ENCODE peak calls at places on chromosomes 3 and 15, in ten cellular contexts. K is GM12864, E is transverse colon, Y is Panc1, S is heart right ventricle, O is cardiac fibroblast, X is left lung, F is vagina, A is IMR-90, W is ovary. R is an unnamed sample.

GRCh38 chr3:122458992-122459391 is 43.1 kb upstream of the WDR5B start:
- DNase-seq in S (no peak), E (no peak), K (no peak), W (no peak), Y (no peak), A (peak), F (no peak), X (no peak), O (peak), R (peak)

GRCh38 chr15:65289261-65289854 is 2.7 kb upstream of the PARP16 start:
- DNase-seq in F (no peak), S (no peak), O (no peak), A (no peak), E (no peak), Y (no peak), W (no peak), K (no peak), X (no peak), R (no peak)

GRCh38 chr15:33737687-33738606 is 230.3 kb upstream of the CHRM5 start:
- DNase-seq in K (no peak), O (peak), E (peak), A (peak), W (no peak), X (no peak), Y (peak), F (no peak), S (no peak), R (peak)

GRCh38 chr15:93384886-93385285 is 295.9 kb upstream of the RGMA start:
- DNase-seq in W (no peak), Y (no peak), A (no peak), O (no peak), X (no peak), K (no peak), F (no peak), E (no peak), S (no peak), R (no peak)

GRCh38 chr3:56684029-56684428 is 964 bp upstream of the TASOR start:
- DNase-seq in W (no peak), S (no peak), A (no peak), F (no peak), O (no peak), K (no peak), Y (no peak), E (no peak), X (no peak), R (no peak)

GRCh38 chr3:129567932-129568331 is 25.0 kb downstream of the H1-8 start:
- DNase-seq in O (no peak), X (no peak), K (no peak), Y (no peak), S (no peak), F (no peak), E (no peak), W (no peak), A (no peak), R (no peak)

GRCh38 chr15:52439470-52439869 is 89.2 kb downstream of the MYO5A start:
- DNase-seq in S (no peak), F (no peak), E (no peak), X (no peak), A (no peak), Y (no peak), O (no peak), W (no peak), K (no peak), R (no peak)

GRCh38 chr15:74843891-74844299 is 939 bp upstream of the ULK3 start:
- DNase-seq in F (no peak), K (no peak), O (no peak), S (no peak), Y (no peak), A (no peak), X (no peak), W (no peak), E (no peak), R (no peak)

GRCh38 chr3:64988188-64988587 is 300.4 kb upstream of the ADAMTS9 start:
- DNase-seq in S (no peak), W (no peak), F (no peak), K (no peak), A (no peak), X (no peak), O (no peak), Y (no peak), E (no peak), R (no peak)

GRCh38 chr15:52620496-52620895 is 51.7 kb upstream of the ARPP19 start:
- DNase-seq in S (no peak), O (no peak), X (no peak), F (no peak), Y (no peak), E (no peak), K (no peak), A (no peak), W (no peak), R (no peak)

GRCh38 chr3:53045107-53045783 is 628 bp downstream of the SFMBT1 start:
- DNase-seq in A (peak), E (peak), S (peak), O (peak), W (peak), F (no peak), Y (no peak), X (peak), K (no peak), R (peak)

GRCh38 chr3:38139652-38140051 is 1.2 kb downstream of the MYD88 start:
- DNase-seq in K (no peak), F (peak), Y (no peak), A (no peak), S (no peak), X (no peak), O (no peak), W (no peak), E (no peak), R (no peak)

GRCh38 chr3:39808467-39809180 is 785 bp upstream of the MYRIP start:
- DNase-seq in E (no peak), S (peak), X (peak), Y (no peak), A (no peak), O (peak), F (no peak), W (peak), K (no peak), R (no peak)

GRCh38 chr3:173618703-173619102 is 221.2 kb downstream of the NLGN1 start:
- DNase-seq in O (no peak), E (no peak), A (no peak), K (no peak), F (no peak), X (no peak), S (peak), Y (no peak), W (no peak), R (no peak)

GRCh38 chr3:56796996-56797395 is 4.8 kb downstream of the ARHGEF3 start:
- DNase-seq in F (no peak), S (no peak), X (no peak), O (no peak), A (no peak), Y (no peak), E (no peak), K (no peak), W (no peak), R (no peak)

GRCh38 chr3:24495334-24495994 is 814 bp upstream of the THRB start:
- DNase-seq in X (peak), K (no peak), O (no peak), S (peak), E (peak), A (no peak), Y (no peak), W (no peak), F (no peak), R (no peak)

GRCh38 chr3:141915016-141915415 is 38.6 kb downstream of the ATP1B3 start:
- DNase-seq in O (no peak), F (no peak), E (no peak), K (no peak), W (no peak), S (no peak), X (no peak), Y (no peak), A (peak), R (no peak)

GRCh38 chr3:134922866-134923265 is 127.8 kb downstream of the EPHB1 start:
- DNase-seq in S (no peak), F (no peak), E (no peak), O (no peak), A (no peak), K (no peak), Y (no peak), X (no peak), W (no peak), R (no peak)

GRCh38 chr3:59540241-59540640 is 490.4 kb upstream of the CFAP20DC start:
- DNase-seq in F (no peak), W (no peak), E (no peak), A (peak), K (no peak), S (no peak), X (no peak), Y (no peak), O (no peak), R (no peak)

GRCh38 chr3:150255416-150255815 is 152.7 kb upstream of the TSC22D2 start:
- DNase-seq in S (peak), K (no peak), F (no peak), X (no peak), O (peak), A (no peak), W (peak), E (no peak), Y (no peak), R (no peak)

DNA sequence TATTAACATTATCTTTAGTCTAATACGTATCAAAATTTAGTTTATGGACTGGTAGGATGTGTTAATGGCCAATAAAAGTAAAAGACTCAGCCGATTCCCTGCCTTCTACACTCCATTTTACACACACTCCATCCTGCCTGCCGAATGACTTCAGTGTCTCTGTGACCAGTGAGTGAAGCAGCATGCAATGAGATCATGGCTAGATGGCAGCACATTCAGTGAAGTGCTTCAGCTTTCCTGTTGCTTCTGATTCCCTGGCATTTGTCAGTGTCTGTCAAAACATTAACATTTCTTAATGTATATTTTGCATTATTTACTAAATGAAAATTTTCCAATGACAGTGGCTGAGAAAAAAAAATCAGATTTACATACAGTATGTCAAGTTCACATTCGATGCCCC is 412.0 kb downstream of the FHIT start:
- DNase-seq in S (no peak), A (no peak), K (no peak), F (no peak), O (no peak), X (no peak), Y (no peak), W (no peak), E (no peak), R (no peak)
- TF ChIP-seq CTCF in S (no peak), A (no peak), K (no peak), F (no peak), O (no peak), X (no peak), Y (no peak), W (no peak), E (no peak), R (no peak)

GRCh38 chr3:49422379-49423248 is at the start of gene AMT:
- DNase-seq in A (peak), X (peak), F (no peak), K (no peak), W (peak), S (peak), O (no peak), Y (no peak), E (peak), R (no peak)
- H3K4me3 ChIP-seq in A (no peak), X (peak), F (no peak), K (no peak), W (peak), S (peak), O (no peak), Y (no peak), E (peak), R (no peak)

GRCh38 chr3:121232309-121233225 is 313.2 kb downstream of the POLQ start:
- DNase-seq in S (no peak), X (no peak), F (no peak), A (no peak), E (no peak), O (no peak), K (no peak), Y (no peak), W (no peak), R (peak)
- TF ChIP-seq CTCF in S (no peak), X (no peak), F (no peak), A (no peak), E (no peak), O (no peak), K (no peak), Y (no peak), W (no peak), R (no peak)

GRCh38 chr3:127150915-127151564 is 41.9 kb upstream of the PRR23E start:
- DNase-seq in Y (no peak), X (no peak), W (no peak), E (no peak), F (no peak), S (no peak), A (no peak), K (no peak), O (no peak), R (no peak)
- H3K4me3 ChIP-seq in Y (no peak), X (no peak), W (no peak), E (no peak), F (no peak), S (no peak), A (no peak), K (no peak), O (no peak), R (no peak)

GRCh38 chr15:98874773-98875172 is 132.8 kb downstream of the PGPEP1L start:
- DNase-seq in K (no peak), O (no peak), S (no peak), X (no peak), E (no peak), Y (no peak), A (no peak), W (peak), F (no peak), R (peak)

GRCh38 chr15:98875309-98875708 is 132.3 kb downstream of the PGPEP1L start:
- DNase-seq in F (no peak), S (no peak), Y (no peak), X (no peak), O (no peak), K (no peak), A (peak), W (no peak), E (no peak), R (no peak)

GRCh38 chr15:98872777-98873176 is 134.8 kb downstream of the PGPEP1L start:
- DNase-seq in K (no peak), O (no peak), A (no peak), S (no peak), X (no peak), W (no peak), F (no peak), E (no peak), Y (no peak), R (no peak)

GRCh38 chr15:98874359-98874758 is 133.2 kb downstream of the PGPEP1L start:
- DNase-seq in W (no peak), E (no peak), Y (no peak), O (no peak), S (no peak), F (no peak), A (no peak), K (no peak), X (no peak), R (no peak)

GRCh38 chr15:98873441-98874218 is 134.0 kb downstream of the PGPEP1L start:
- DNase-seq in Y (no peak), S (no peak), O (peak), A (peak), W (no peak), F (no peak), K (no peak), X (no peak), E (no peak), R (peak)
- TF ChIP-seq CTCF in Y (no peak), S (no peak), O (no peak), A (no peak), W (no peak), F (no peak), K (no peak), X (no peak), E (no peak), R (no peak)

GRCh38 chr3:184563569-184563925 is 2.0 kb downstream of the EPHB3 start:
- DNase-seq in Y (no peak), X (peak), O (no peak), K (no peak), W (no peak), A (no peak), F (no peak), S (no peak), E (no peak), R (no peak)
- H3K4me3 ChIP-seq in Y (no peak), X (peak), O (no peak), K (no peak), W (peak), A (peak), F (peak), S (peak), E (peak), R (no peak)

DNA sequence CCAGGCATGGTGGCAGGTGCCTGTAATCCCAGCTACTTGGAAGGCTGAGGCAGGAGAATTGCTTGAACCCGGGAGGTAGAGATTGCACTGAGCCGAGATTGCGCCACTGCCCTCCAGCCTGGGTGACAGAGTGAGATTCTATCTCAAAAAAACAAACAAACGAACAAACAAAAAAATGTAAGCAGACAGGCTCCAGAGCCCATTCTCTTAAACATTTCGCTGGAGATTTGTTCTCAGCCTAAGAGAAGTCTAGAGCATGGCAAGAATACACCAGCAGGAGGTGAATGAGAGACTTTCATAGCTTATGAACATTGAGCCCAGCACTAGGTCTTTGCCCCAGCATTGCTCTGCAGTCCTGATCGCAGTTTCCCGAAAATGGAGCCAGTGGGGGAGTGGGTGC is 329.4 kb upstream of the TLE3 start:
- DNase-seq in K (no peak), A (no peak), F (no peak), Y (no peak), O (peak), E (no peak), W (no peak), X (no peak), S (no peak), R (no peak)
- TF ChIP-seq CTCF in K (peak), A (no peak), F (no peak), Y (no peak), O (no peak), E (no peak), W (no peak), X (no peak), S (no peak), R (no peak)